ENCODE peak calls at places on chromosomes 7 and 10, in ten cellular contexts. One of them, this sample, is unnamed.

GRCh38 chr10:75542902-75543301 is 111.5 kb downstream of the LRMDA start:
- DNase-seq in T follicular helper cell: no peak
- DNase-seq in spleen: no peak
- DNase-seq in occipital lobe: no peak
- DNase-seq in endothelial cell of umbilical vein: no peak
- DNase-seq in amygdala: no peak
- DNase-seq in activated CD4-positive, alpha-beta T cell treated with anti-CD3 and anti-CD28 coated beads, Interleukin-2, amount 50 U/mL, for 1 hour: no peak
- DNase-seq in NCI-H82: no peak
- DNase-seq in HCEC 1CT: no peak
- DNase-seq in fibroblast of the aortic adventitia: peak
- DNase-seq in this sample: no peak

GRCh38 chr7:76310102-76310957 is 7.9 kb downstream of the HSPB1 start:
- DNase-seq in T follicular helper cell: no peak
- DNase-seq in amygdala: peak
- DNase-seq in endothelial cell of umbilical vein: peak
- DNase-seq in activated CD4-positive, alpha-beta T cell treated with anti-CD3 and anti-CD28 coated beads, Interleukin-2, amount 50 U/mL, for 1 hour: no peak
- DNase-seq in fibroblast of the aortic adventitia: no peak
- DNase-seq in occipital lobe: peak
- DNase-seq in NCI-H82: peak
- DNase-seq in spleen: no peak
- DNase-seq in HCEC 1CT: no peak
- DNase-seq in this sample: no peak

GRCh38 chr10:131354380-131354779 is 42.9 kb upstream of the TCERG1L start:
- DNase-seq in endothelial cell of umbilical vein: no peak
- DNase-seq in fibroblast of the aortic adventitia: no peak
- DNase-seq in amygdala: no peak
- DNase-seq in activated CD4-positive, alpha-beta T cell treated with anti-CD3 and anti-CD28 coated beads, Interleukin-2, amount 50 U/mL, for 1 hour: no peak
- DNase-seq in HCEC 1CT: no peak
- DNase-seq in spleen: no peak
- DNase-seq in occipital lobe: no peak
- DNase-seq in NCI-H82: no peak
- DNase-seq in T follicular helper cell: no peak
- DNase-seq in this sample: no peak

GRCh38 chr7:114933665-114934064 is 11.8 kb downstream of the MDFIC start:
- DNase-seq in endothelial cell of umbilical vein: no peak
- DNase-seq in NCI-H82: no peak
- DNase-seq in fibroblast of the aortic adventitia: no peak
- DNase-seq in HCEC 1CT: no peak
- DNase-seq in activated CD4-positive, alpha-beta T cell treated with anti-CD3 and anti-CD28 coated beads, Interleukin-2, amount 50 U/mL, for 1 hour: no peak
- DNase-seq in amygdala: no peak
- DNase-seq in T follicular helper cell: no peak
- DNase-seq in spleen: no peak
- DNase-seq in occipital lobe: no peak
- DNase-seq in this sample: no peak

GRCh38 chr10:75211007-75211735 is 575 bp downstream of the VDAC2 start:
- DNase-seq in endothelial cell of umbilical vein: peak
- DNase-seq in fibroblast of the aortic adventitia: peak
- DNase-seq in T follicular helper cell: peak
- DNase-seq in spleen: no peak
- DNase-seq in activated CD4-positive, alpha-beta T cell treated with anti-CD3 and anti-CD28 coated beads, Interleukin-2, amount 50 U/mL, for 1 hour: peak
- DNase-seq in NCI-H82: peak
- DNase-seq in amygdala: no peak
- DNase-seq in HCEC 1CT: peak
- DNase-seq in occipital lobe: no peak
- DNase-seq in this sample: peak

GRCh38 chr10:128721851-128722250 is 595.6 kb upstream of the MKI67 start:
- DNase-seq in NCI-H82: no peak
- DNase-seq in HCEC 1CT: no peak
- DNase-seq in occipital lobe: no peak
- DNase-seq in activated CD4-positive, alpha-beta T cell treated with anti-CD3 and anti-CD28 coated beads, Interleukin-2, amount 50 U/mL, for 1 hour: no peak
- DNase-seq in amygdala: no peak
- DNase-seq in endothelial cell of umbilical vein: no peak
- DNase-seq in T follicular helper cell: no peak
- DNase-seq in spleen: no peak
- DNase-seq in fibroblast of the aortic adventitia: no peak
- DNase-seq in this sample: no peak

GRCh38 chr10:86759073-86759672 is 2.8 kb downstream of the BMPR1A start:
- DNase-seq in HCEC 1CT: peak
- DNase-seq in amygdala: no peak
- DNase-seq in spleen: no peak
- DNase-seq in fibroblast of the aortic adventitia: peak
- DNase-seq in activated CD4-positive, alpha-beta T cell treated with anti-CD3 and anti-CD28 coated beads, Interleukin-2, amount 50 U/mL, for 1 hour: no peak
- DNase-seq in NCI-H82: no peak
- DNase-seq in T follicular helper cell: no peak
- DNase-seq in occipital lobe: no peak
- DNase-seq in endothelial cell of umbilical vein: no peak
- DNase-seq in this sample: no peak

GRCh38 chr7:35771776-35772175 is 29.1 kb upstream of the SEPTIN7 start:
- DNase-seq in spleen: no peak
- DNase-seq in T follicular helper cell: no peak
- DNase-seq in activated CD4-positive, alpha-beta T cell treated with anti-CD3 and anti-CD28 coated beads, Interleukin-2, amount 50 U/mL, for 1 hour: no peak
- DNase-seq in fibroblast of the aortic adventitia: no peak
- DNase-seq in amygdala: no peak
- DNase-seq in endothelial cell of umbilical vein: no peak
- DNase-seq in NCI-H82: no peak
- DNase-seq in occipital lobe: no peak
- DNase-seq in HCEC 1CT: no peak
- DNase-seq in this sample: no peak

GRCh38 chr7:43784030-43785001 is 25.8 kb downstream of the BLVRA start:
- DNase-seq in endothelial cell of umbilical vein: no peak
- DNase-seq in T follicular helper cell: no peak
- DNase-seq in NCI-H82: no peak
- DNase-seq in spleen: no peak
- DNase-seq in amygdala: no peak
- DNase-seq in fibroblast of the aortic adventitia: no peak
- DNase-seq in occipital lobe: no peak
- DNase-seq in HCEC 1CT: no peak
- DNase-seq in activated CD4-positive, alpha-beta T cell treated with anti-CD3 and anti-CD28 coated beads, Interleukin-2, amount 50 U/mL, for 1 hour: no peak
- DNase-seq in this sample: no peak

GRCh38 chr7:542935-543789 is 23.5 kb upstream of the PDGFA start:
- DNase-seq in spleen: no peak
- DNase-seq in occipital lobe: no peak
- DNase-seq in NCI-H82: no peak
- DNase-seq in fibroblast of the aortic adventitia: peak
- DNase-seq in T follicular helper cell: no peak
- DNase-seq in endothelial cell of umbilical vein: peak
- DNase-seq in HCEC 1CT: peak
- DNase-seq in amygdala: no peak
- DNase-seq in activated CD4-positive, alpha-beta T cell treated with anti-CD3 and anti-CD28 coated beads, Interleukin-2, amount 50 U/mL, for 1 hour: no peak
- DNase-seq in this sample: peak

GRCh38 chr7:123929620-123930019 is 4.6 kb downstream of the SPAM1 start:
- DNase-seq in T follicular helper cell: no peak
- DNase-seq in occipital lobe: no peak
- DNase-seq in activated CD4-positive, alpha-beta T cell treated with anti-CD3 and anti-CD28 coated beads, Interleukin-2, amount 50 U/mL, for 1 hour: no peak
- DNase-seq in HCEC 1CT: no peak
- DNase-seq in spleen: no peak
- DNase-seq in endothelial cell of umbilical vein: no peak
- DNase-seq in NCI-H82: no peak
- DNase-seq in fibroblast of the aortic adventitia: no peak
- DNase-seq in amygdala: no peak
- DNase-seq in this sample: no peak

GRCh38 chr7:105014725-105015630 is 973 bp downstream of the KMT2E start:
- DNase-seq in occipital lobe: peak
- DNase-seq in spleen: peak
- DNase-seq in amygdala: peak
- DNase-seq in activated CD4-positive, alpha-beta T cell treated with anti-CD3 and anti-CD28 coated beads, Interleukin-2, amount 50 U/mL, for 1 hour: peak
- DNase-seq in fibroblast of the aortic adventitia: peak
- DNase-seq in T follicular helper cell: peak
- DNase-seq in NCI-H82: peak
- DNase-seq in HCEC 1CT: peak
- DNase-seq in endothelial cell of umbilical vein: peak
- DNase-seq in this sample: no peak

GRCh38 chr10:114257488-114257887 is 18.4 kb downstream of the VWA2 start:
- DNase-seq in spleen: no peak
- DNase-seq in T follicular helper cell: no peak
- DNase-seq in NCI-H82: no peak
- DNase-seq in HCEC 1CT: no peak
- DNase-seq in activated CD4-positive, alpha-beta T cell treated with anti-CD3 and anti-CD28 coated beads, Interleukin-2, amount 50 U/mL, for 1 hour: no peak
- DNase-seq in occipital lobe: no peak
- DNase-seq in fibroblast of the aortic adventitia: peak
- DNase-seq in amygdala: no peak
- DNase-seq in endothelial cell of umbilical vein: no peak
- DNase-seq in this sample: no peak

GRCh38 chr7:75721426-75721825 is 17.3 kb downstream of the HIP1 start:
- DNase-seq in fibroblast of the aortic adventitia: no peak
- DNase-seq in amygdala: no peak
- DNase-seq in activated CD4-positive, alpha-beta T cell treated with anti-CD3 and anti-CD28 coated beads, Interleukin-2, amount 50 U/mL, for 1 hour: no peak
- DNase-seq in endothelial cell of umbilical vein: no peak
- DNase-seq in NCI-H82: no peak
- DNase-seq in spleen: no peak
- DNase-seq in T follicular helper cell: no peak
- DNase-seq in HCEC 1CT: no peak
- DNase-seq in occipital lobe: no peak
- DNase-seq in this sample: no peak

GRCh38 chr7:127771707-127772106 is 119.7 kb downstream of the SND1 start:
- DNase-seq in spleen: no peak
- DNase-seq in endothelial cell of umbilical vein: no peak
- DNase-seq in occipital lobe: no peak
- DNase-seq in amygdala: no peak
- DNase-seq in fibroblast of the aortic adventitia: no peak
- DNase-seq in NCI-H82: no peak
- DNase-seq in activated CD4-positive, alpha-beta T cell treated with anti-CD3 and anti-CD28 coated beads, Interleukin-2, amount 50 U/mL, for 1 hour: no peak
- DNase-seq in HCEC 1CT: no peak
- DNase-seq in T follicular helper cell: no peak
- DNase-seq in this sample: no peak

This sample was measured in HFFc6.